ENCODE peak calls at places on chromosomes 12 and 14, in six cellular contexts. C is CD4-positive, CD25-positive, alpha-beta regulatory T cell; G is heart left ventricle; W is IMR-90; L is OCI-LY7; Q is K562. Y is an unnamed sample.

GRCh38 chr14:76564471-76565119 is 188.7 kb downstream of the ESRRB start:
- DNase-seq in C (no peak), G (no peak), W (no peak), L (peak), Q (peak), Y (no peak)

GRCh38 chr12:71243375-71243774 is 85.6 kb upstream of the TSPAN8 start:
- DNase-seq in C (no peak), G (no peak), W (no peak), L (no peak), Q (no peak), Y (no peak)

GRCh38 chr12:131608740-131609665 is 101.9 kb upstream of the SFSWAP start:
- DNase-seq in C (peak), G (peak), W (peak), L (peak), Q (peak), Y (peak)

GRCh38 chr12:55850893-55851292 is 8.2 kb upstream of the MMP19 start:
- DNase-seq in C (no peak), G (no peak), W (peak), L (no peak), Q (no peak), Y (no peak)

GRCh38 chr12:111570090-111570961 is 28.8 kb downstream of the ATXN2 start:
- DNase-seq in C (no peak), G (no peak), W (peak), L (no peak), Q (no peak), Y (no peak)

GRCh38 chr12:67475725-67476124 is 172.8 kb upstream of the DYRK2 start:
- DNase-seq in C (no peak), G (no peak), W (no peak), L (no peak), Q (no peak), Y (no peak)

GRCh38 chr12:53333289-53333688 is 2.9 kb downstream of the SP7 start:
- DNase-seq in C (no peak), G (no peak), W (no peak), L (no peak), Q (no peak), Y (no peak)

GRCh38 chr12:34405286-34406227 is 383.3 kb downstream of the ALG10 start:
- DNase-seq in C (no peak), G (peak), W (no peak), L (no peak), Q (peak), Y (peak)

GRCh38 chr12:80778005-80778541 is 61.4 kb downstream of the MYF5 start:
- DNase-seq in C (no peak), G (peak), W (peak), L (no peak), Q (no peak), Y (peak)

GRCh38 chr12:11755311-11755930 is 105.9 kb downstream of the ETV6 start:
- DNase-seq in C (no peak), G (no peak), W (peak), L (no peak), Q (no peak), Y (no peak)

GRCh38 chr12:90085491-90086274 is 377.0 kb upstream of the ATP2B1 start:
- DNase-seq in C (no peak), G (no peak), W (peak), L (no peak), Q (no peak), Y (no peak)

GRCh38 chr12:55974308-55974724 is 438 bp downstream of the RAB5B start:
- DNase-seq in C (peak), G (no peak), W (peak), L (peak), Q (peak), Y (no peak)

GRCh38 chr12:48000878-48001321 is 3.4 kb downstream of the COL2A1 start:
- DNase-seq in C (no peak), G (no peak), W (peak), L (no peak), Q (no peak), Y (no peak)

GRCh38 chr12:131141483-131141882 is 187.8 kb downstream of the ADGRD1 start:
- DNase-seq in C (no peak), G (no peak), W (no peak), L (no peak), Q (no peak), Y (peak)

GRCh38 chr14:71539660-71540285 is 392.5 kb upstream of the RGS6 start:
- DNase-seq in C (no peak), G (no peak), W (no peak), L (no peak), Q (no peak), Y (no peak)

GRCh38 chr14:96272777-96273471 is 16.9 kb downstream of the BDKRB1 start:
- DNase-seq in C (no peak), G (no peak), W (peak), L (no peak), Q (no peak), Y (no peak)

GRCh38 chr12:56521590-56522371 is at the start of gene RBMS2:
- DNase-seq in C (peak), G (peak), W (peak), L (peak), Q (peak), Y (peak)

GRCh38 chr14:77184396-77185092 is 2.9 kb downstream of the TMEM63C start:
- DNase-seq in C (no peak), G (no peak), W (no peak), L (no peak), Q (no peak), Y (no peak)

GRCh38 chr12:58420496-58420895 is 479.1 kb downstream of the ATP23 start:
- DNase-seq in C (no peak), G (no peak), W (no peak), L (no peak), Q (no peak), Y (no peak)

GRCh38 chr14:68952544-68953535 is 26.3 kb downstream of the ACTN1 start:
- DNase-seq in C (no peak), G (no peak), W (peak), L (no peak), Q (no peak), Y (no peak)

GRCh38 chr12:96445743-96446655 is 43.4 kb upstream of the CFAP54 start:
- DNase-seq in C (peak), G (no peak), W (peak), L (peak), Q (peak), Y (no peak)

GRCh38 chr14:55084648-55085441 is 33.4 kb downstream of the MAPK1IP1L start:
- DNase-seq in C (no peak), G (no peak), W (no peak), L (no peak), Q (no peak), Y (no peak)

GRCh38 chr14:64899958-64900357 is 14.3 kb upstream of the CHURC1 start:
- DNase-seq in C (no peak), G (no peak), W (peak), L (no peak), Q (no peak), Y (no peak)

GRCh38 chr12:14442221-14442881 is 76.9 kb downstream of the ATF7IP start:
- DNase-seq in C (no peak), G (no peak), W (no peak), L (no peak), Q (no peak), Y (no peak)

GRCh38 chr12:120901818-120902217 is 2.3 kb downstream of the SPPL3 start:
- DNase-seq in C (no peak), G (no peak), W (no peak), L (no peak), Q (no peak), Y (no peak)
- H3K4me3 ChIP-seq in C (peak), G (peak), W (no peak), L (peak), Q (no peak), Y (no peak)

DNA sequence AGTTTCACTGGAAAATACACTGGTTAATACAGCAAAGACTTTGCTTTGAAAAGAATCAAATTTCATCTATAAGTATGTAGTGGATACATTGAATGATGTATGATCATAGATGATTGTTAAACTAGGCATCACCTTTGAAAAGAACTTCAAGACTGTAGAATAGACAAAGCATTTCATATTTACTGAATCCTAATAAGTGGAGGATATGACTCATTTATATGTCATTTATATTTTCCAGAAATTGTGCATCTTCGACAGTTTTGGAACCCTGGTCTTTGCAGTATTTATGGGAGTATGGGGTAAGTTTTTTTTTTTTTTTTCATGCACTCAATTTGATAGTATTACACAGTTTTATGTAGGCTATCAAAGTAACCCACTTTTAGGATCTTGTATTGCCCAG is 161.9 kb downstream of the ANO6 start:
- DNase-seq in C (no peak), G (no peak), W (no peak), L (no peak), Q (no peak), Y (no peak)
- H3K27ac ChIP-seq in C (no peak), G (no peak), W (no peak), L (no peak), Q (no peak), Y (no peak)

DNA sequence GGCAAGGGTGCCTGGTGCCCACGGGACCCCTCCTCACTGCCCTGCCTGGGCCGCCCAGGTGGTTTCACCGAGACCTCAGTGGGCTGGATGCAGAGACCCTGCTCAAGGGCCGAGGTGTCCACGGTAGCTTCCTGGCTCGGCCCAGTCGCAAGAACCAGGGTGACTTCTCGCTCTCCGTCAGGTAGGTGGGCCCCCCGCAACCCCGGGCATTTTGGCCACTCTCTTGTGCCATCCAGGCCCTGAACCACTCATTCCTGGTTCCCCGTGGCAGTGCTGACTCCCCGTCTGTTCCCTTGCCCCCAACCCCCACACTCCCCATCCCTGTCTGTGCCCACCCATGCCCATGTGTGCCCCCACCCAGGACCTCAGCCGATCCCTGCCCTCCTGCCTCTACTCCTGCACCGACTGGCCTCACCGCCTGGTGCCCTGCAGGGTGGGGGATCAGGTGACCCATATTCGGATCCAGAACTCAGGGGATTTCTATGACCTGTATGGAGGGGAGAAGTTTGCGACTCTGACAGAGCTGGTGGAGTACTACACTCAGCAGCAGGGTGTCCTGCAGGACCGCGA is 480 bp downstream of the PTPN6 start:
- DNase-seq in C (no peak), G (no peak), W (no peak), L (no peak), Q (no peak), Y (peak)
- H3K4me3 ChIP-seq in C (peak), G (peak), W (no peak), L (peak), Q (no peak), Y (peak)

GRCh38 chr14:61319706-61320105 is 1.7 kb upstream of the PRKCH start:
- DNase-seq in C (no peak), G (no peak), W (no peak), L (no peak), Q (no peak), Y (no peak)
- H3K27ac ChIP-seq in C (no peak), G (no peak), W (no peak), L (no peak), Q (no peak), Y (no peak)

Y was measured in right lobe of liver.